ENCODE peak calls at places on chromosome 11, in five cellular contexts. D is mesenchymal stem cell; V is activated T-cell treated with anti-CD3 and anti-CD28 coated beads, Interleukin-2, amount 50 U/mL, for 72 hours; I is head of caudate nucleus; M is AG10803. A is an unnamed sample.

GRCh38 chr11:19311306-19312030 is 70.7 kb upstream of the E2F8 start:
- DNase-seq in D (peak), V (peak), I (peak), M (peak), A (no peak)

GRCh38 chr11:20031155-20032001 is 128.9 kb downstream of the DBX1 start:
- DNase-seq in D (peak), V (no peak), I (no peak), M (peak), A (no peak)

GRCh38 chr11:2762031-2762380 is 62.2 kb upstream of the KCNQ1OT1 start:
- DNase-seq in D (no peak), V (no peak), I (no peak), M (no peak), A (no peak)

GRCh38 chr11:59550842-59551650 is 39.7 kb downstream of the OR4D9 start:
- DNase-seq in D (peak), V (peak), I (peak), M (peak), A (peak)

GRCh38 chr11:24820541-24820940 is 323.7 kb downstream of the LUZP2 start:
- DNase-seq in D (no peak), V (no peak), I (no peak), M (no peak), A (no peak)

GRCh38 chr11:3153291-3153861 is 11.7 kb downstream of the OSBPL5 start:
- DNase-seq in D (peak), V (no peak), I (peak), M (peak), A (peak)

GRCh38 chr11:120220747-120221037 is 9.9 kb downstream of the OAF start:
- DNase-seq in D (no peak), V (no peak), I (no peak), M (no peak), A (no peak)

GRCh38 chr11:95849087-95849825 is 59.0 kb downstream of the CEP57 start:
- DNase-seq in D (peak), V (peak), I (peak), M (peak), A (peak)

GRCh38 chr11:1084561-1085439 is 10.1 kb downstream of the MUC2 start:
- DNase-seq in D (no peak), V (no peak), I (no peak), M (no peak), A (peak)

A was measured in lower lobe of right lung.